ENCODE peak calls at places on chromosomes 16 and 17, in four cellular contexts. One of them, this sample, is unnamed.

GRCh38 chr17:31778538-31778937 is 80.5 kb downstream of the COPRS start:
- DNase-seq in small intestine: no peak
- DNase-seq in fibroblast of lung: peak; percentile 21
- DNase-seq in brain microvascular endothelial cell: no peak
- DNase-seq in this sample: no peak

GRCh38 chr16:58222532-58223316 is 24.8 kb upstream of the CSNK2A2 start:
- DNase-seq in brain microvascular endothelial cell: peak; percentile 27
- DNase-seq in small intestine: no peak
- DNase-seq in fibroblast of lung: peak; percentile 37
- DNase-seq in this sample: peak; percentile 57

GRCh38 chr17:75181608-75182318 is 996 bp downstream of the SUMO2 start:
- DNase-seq in fibroblast of lung: no peak
- DNase-seq in small intestine: peak; percentile 41
- DNase-seq in brain microvascular endothelial cell: no peak
- DNase-seq in this sample: no peak

GRCh38 chr17:67569873-67570272 is 147.9 kb upstream of the NOL11 start:
- DNase-seq in brain microvascular endothelial cell: no peak
- DNase-seq in fibroblast of lung: peak; percentile 11
- DNase-seq in small intestine: no peak
- DNase-seq in this sample: no peak

GRCh38 chr17:17928422-17929386 is 43.5 kb downstream of the TOM1L2 start:
- DNase-seq in small intestine: no peak
- DNase-seq in brain microvascular endothelial cell: no peak
- DNase-seq in fibroblast of lung: peak; percentile 75
- DNase-seq in this sample: no peak

GRCh38 chr16:49528035-49528434 is 154.4 kb downstream of the C16orf78 start:
- DNase-seq in brain microvascular endothelial cell: peak; percentile 1
- DNase-seq in small intestine: no peak
- DNase-seq in fibroblast of lung: peak; percentile 65
- DNase-seq in this sample: no peak

GRCh38 chr16:1770328-1771071 is 843 bp downstream of the NME3 start:
- DNase-seq in fibroblast of lung: peak; percentile 69
- DNase-seq in small intestine: peak; percentile 62
- DNase-seq in brain microvascular endothelial cell: peak; percentile 33
- DNase-seq in this sample: peak; percentile 84

GRCh38 chr17:42372142-42372541 is 16.1 kb downstream of the STAT3 start:
- DNase-seq in fibroblast of lung: no peak
- DNase-seq in small intestine: no peak
- DNase-seq in brain microvascular endothelial cell: no peak
- DNase-seq in this sample: no peak

GRCh38 chr17:47649972-47650524 is 329 bp downstream of the KPNB1 start:
- DNase-seq in fibroblast of lung: no peak
- DNase-seq in brain microvascular endothelial cell: no peak
- DNase-seq in small intestine: no peak
- DNase-seq in this sample: peak; percentile 44

GRCh38 chr16:14109782-14110727 is 38.9 kb downstream of the MRTFB start:
- DNase-seq in brain microvascular endothelial cell: no peak
- DNase-seq in fibroblast of lung: peak; percentile 27
- DNase-seq in small intestine: no peak
- DNase-seq in this sample: no peak

GRCh38 chr16:86496929-86497381 is 13.4 kb upstream of the FOXF1 start:
- DNase-seq in small intestine: no peak
- DNase-seq in fibroblast of lung: no peak
- DNase-seq in brain microvascular endothelial cell: no peak
- DNase-seq in this sample: no peak

GRCh38 chr16:12437761-12438440 is 365.8 kb downstream of the CPPED1 start:
- DNase-seq in small intestine: no peak
- DNase-seq in fibroblast of lung: no peak
- DNase-seq in brain microvascular endothelial cell: no peak
- DNase-seq in this sample: no peak

GRCh38 chr17:67662712-67663111 is 55.0 kb upstream of the NOL11 start:
- DNase-seq in small intestine: no peak
- DNase-seq in brain microvascular endothelial cell: no peak
- DNase-seq in fibroblast of lung: no peak
- DNase-seq in this sample: no peak

GRCh38 chr17:30520436-30520835 is 43.2 kb downstream of the GOSR1 start:
- DNase-seq in fibroblast of lung: peak; percentile 74
- DNase-seq in small intestine: no peak
- DNase-seq in brain microvascular endothelial cell: peak; percentile 42
- DNase-seq in this sample: no peak

GRCh38 chr17:67376892-67377726 is at the start of gene PITPNC1:
- DNase-seq in small intestine: peak; percentile 65
- DNase-seq in fibroblast of lung: peak; percentile 88
- DNase-seq in brain microvascular endothelial cell: peak; percentile 79
- DNase-seq in this sample: peak; percentile 77

GRCh38 chr17:79621151-79621940 is 10.5 kb upstream of the RBFOX3 start:
- DNase-seq in fibroblast of lung: no peak
- DNase-seq in small intestine: no peak
- DNase-seq in brain microvascular endothelial cell: no peak
- DNase-seq in this sample: no peak
- H3K27ac ChIP-seq in fibroblast of lung: no peak overlapping the region
- H3K27ac ChIP-seq in small intestine: no peak overlapping the region
- H3K27ac ChIP-seq in brain microvascular endothelial cell: no peak overlapping the region
- H3K27ac ChIP-seq in this sample: no peak overlapping the region

GRCh38 chr17:63848834-63849689 is 6.6 kb upstream of the SMARCD2 start:
- DNase-seq in brain microvascular endothelial cell: peak; percentile 86
- DNase-seq in fibroblast of lung: peak; percentile 82
- DNase-seq in small intestine: peak; percentile 93
- DNase-seq in this sample: peak; percentile 93
- H3K27ac ChIP-seq in brain microvascular endothelial cell: peak overlapping the region; percentile 70
- H3K27ac ChIP-seq in fibroblast of lung: peak overlapping the region; percentile 57
- H3K27ac ChIP-seq in small intestine: peak overlapping the region; percentile 64
- H3K27ac ChIP-seq in this sample: no peak overlapping the region

GRCh38 chr17:27493088-27493487 is 36.8 kb downstream of the KSR1 start:
- DNase-seq in small intestine: no peak
- DNase-seq in brain microvascular endothelial cell: no peak
- DNase-seq in fibroblast of lung: no peak
- DNase-seq in this sample: no peak
- H3K27ac ChIP-seq in small intestine: no peak overlapping the region
- H3K27ac ChIP-seq in brain microvascular endothelial cell: no peak overlapping the region
- H3K27ac ChIP-seq in fibroblast of lung: no peak overlapping the region
- H3K27ac ChIP-seq in this sample: no peak overlapping the region

GRCh38 chr17:50637829-50638571 is 3.3 kb downstream of the ABCC3 start:
- DNase-seq in small intestine: peak; percentile 37
- DNase-seq in brain microvascular endothelial cell: no peak
- DNase-seq in fibroblast of lung: no peak
- DNase-seq in this sample: no peak
- H3K27ac ChIP-seq in small intestine: peak overlapping the region; percentile 92
- H3K27ac ChIP-seq in brain microvascular endothelial cell: no peak overlapping the region
- H3K27ac ChIP-seq in fibroblast of lung: peak overlapping the region; percentile 83
- H3K27ac ChIP-seq in this sample: no peak overlapping the region

GRCh38 chr16:55142405-55142804 is 181.6 kb upstream of the IRX6 start:
- DNase-seq in small intestine: no peak
- DNase-seq in brain microvascular endothelial cell: no peak
- DNase-seq in fibroblast of lung: no peak
- DNase-seq in this sample: no peak
- H3K27ac ChIP-seq in small intestine: no peak overlapping the region
- H3K27ac ChIP-seq in brain microvascular endothelial cell: no peak overlapping the region
- H3K27ac ChIP-seq in fibroblast of lung: no peak overlapping the region
- H3K27ac ChIP-seq in this sample: no peak overlapping the region

GRCh38 chr17:57758654-57759053 is 13.6 kb upstream of the CCDC182 start:
- DNase-seq in brain microvascular endothelial cell: no peak
- DNase-seq in small intestine: no peak
- DNase-seq in fibroblast of lung: no peak
- DNase-seq in this sample: no peak

GRCh38 chr17:57761887-57762286 is 16.8 kb upstream of the CCDC182 start:
- DNase-seq in brain microvascular endothelial cell: no peak
- DNase-seq in small intestine: no peak
- DNase-seq in fibroblast of lung: no peak
- DNase-seq in this sample: no peak

GRCh38 chr17:57762375-57762916 is 17.3 kb upstream of the CCDC182 start:
- DNase-seq in small intestine: no peak
- DNase-seq in brain microvascular endothelial cell: no peak
- DNase-seq in fibroblast of lung: no peak
- DNase-seq in this sample: no peak

GRCh38 chr17:57757735-57758134 is 12.6 kb upstream of the CCDC182 start:
- DNase-seq in fibroblast of lung: no peak
- DNase-seq in small intestine: no peak
- DNase-seq in brain microvascular endothelial cell: no peak
- DNase-seq in this sample: no peak

DNA sequence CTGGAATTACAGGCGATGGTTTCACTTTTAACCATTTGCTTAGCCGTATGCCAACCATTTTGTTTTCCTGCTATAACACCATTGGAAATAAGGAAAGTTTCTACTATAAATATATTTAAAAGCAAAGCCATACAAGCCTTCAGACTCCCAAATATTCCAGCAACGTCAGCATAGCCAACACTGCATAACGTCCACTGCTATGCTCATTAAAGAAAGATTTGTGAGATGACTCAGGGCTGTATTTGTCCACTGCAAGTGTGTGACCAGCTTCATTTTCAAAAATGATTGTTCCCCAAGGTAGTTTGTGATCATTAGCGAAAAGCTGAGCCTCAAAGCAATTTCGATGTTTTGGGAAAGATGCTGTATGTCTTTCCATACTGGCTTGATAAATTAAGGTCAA is 14.9 kb upstream of the CCDC182 start:
- DNase-seq in small intestine: no peak
- DNase-seq in brain microvascular endothelial cell: no peak
- DNase-seq in fibroblast of lung: no peak
- DNase-seq in this sample: no peak
- H3K27ac ChIP-seq in small intestine: no peak overlapping the region
- H3K27ac ChIP-seq in brain microvascular endothelial cell: no peak overlapping the region
- H3K27ac ChIP-seq in fibroblast of lung: no peak overlapping the region
- H3K27ac ChIP-seq in this sample: no peak overlapping the region

GRCh38 chr16:53067675-53068074 is 12.9 kb downstream of the CHD9 start:
- DNase-seq in small intestine: no peak
- DNase-seq in brain microvascular endothelial cell: no peak
- DNase-seq in fibroblast of lung: no peak
- DNase-seq in this sample: no peak

GRCh38 chr16:53073053-53073452 is 18.3 kb downstream of the CHD9 start:
- DNase-seq in fibroblast of lung: no peak
- DNase-seq in brain microvascular endothelial cell: no peak
- DNase-seq in small intestine: no peak
- DNase-seq in this sample: no peak

GRCh38 chr16:53069772-53070171 is 15.0 kb downstream of the CHD9 start:
- DNase-seq in fibroblast of lung: no peak
- DNase-seq in small intestine: no peak
- DNase-seq in brain microvascular endothelial cell: no peak
- DNase-seq in this sample: no peak

GRCh38 chr16:53068423-53068833 is 13.6 kb downstream of the CHD9 start:
- DNase-seq in brain microvascular endothelial cell: no peak
- DNase-seq in fibroblast of lung: no peak
- DNase-seq in small intestine: no peak
- DNase-seq in this sample: no peak

DNA sequence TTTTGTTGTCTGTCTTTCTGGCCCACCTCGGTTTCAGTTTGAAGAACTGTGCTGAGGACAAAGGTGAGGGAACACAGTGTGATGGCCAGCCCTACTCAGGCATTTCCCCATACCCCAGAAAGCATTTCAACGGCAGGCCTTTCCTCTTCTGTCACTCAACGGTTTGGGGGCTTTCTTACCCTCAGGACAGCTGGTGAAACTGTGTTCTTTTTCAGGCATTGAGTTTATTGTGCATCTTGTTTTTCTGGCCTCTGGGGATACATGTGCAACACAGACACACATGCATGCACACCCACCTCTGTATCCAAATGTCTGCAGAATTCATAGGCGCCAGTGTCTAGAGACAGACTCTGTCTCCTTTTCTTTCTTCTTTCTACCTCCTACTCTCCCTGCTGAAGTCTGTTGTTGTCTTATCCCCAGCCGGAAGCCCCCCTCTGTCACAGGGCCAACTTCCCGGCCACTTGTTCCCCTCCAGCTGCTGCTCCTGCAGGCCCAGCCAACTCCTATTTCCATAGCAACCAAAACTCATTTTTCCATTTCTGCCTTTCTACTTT is 17.0 kb downstream of the CHD9 start:
- DNase-seq in small intestine: peak; percentile 56
- DNase-seq in brain microvascular endothelial cell: no peak
- DNase-seq in fibroblast of lung: peak; percentile 28
- DNase-seq in this sample: no peak
- H3K27ac ChIP-seq in small intestine: peak overlapping the region; percentile 25
- H3K27ac ChIP-seq in brain microvascular endothelial cell: no peak overlapping the region
- H3K27ac ChIP-seq in fibroblast of lung: no peak overlapping the region
- H3K27ac ChIP-seq in this sample: peak overlapping the region; percentile 6